ENCODE peak calls at places on chromosomes 12 and 14, in six cellular contexts. G is neural progenitor cell, Y is PC-3, X is HCT116, U is MM.1S, F is endothelial cell of umbilical vein. H is an unnamed sample.

GRCh38 chr14:99875421-99875820 is 82.2 kb downstream of the EML1 start:
- DNase-seq in G (no peak), Y (no peak), X (no peak), U (no peak), F (no peak), H (no peak)

GRCh38 chr14:51398898-51399297 is 158.9 kb downstream of the TMX1 start:
- DNase-seq in G (no peak), Y (peak; percentile 99), X (no peak), U (no peak), F (peak; percentile 72), H (peak; percentile 82)

GRCh38 chr14:104784218-104784568 is 11.4 kb downstream of the AKT1 start:
- DNase-seq in G (no peak), Y (no peak), X (no peak), U (no peak), F (no peak), H (no peak)

GRCh38 chr12:52268212-52268611 is 6.2 kb upstream of the KRT86 start:
- DNase-seq in G (no peak), Y (peak; percentile 25), X (no peak), U (no peak), F (no peak), H (peak; percentile 30)

GRCh38 chr12:93922583-93923006 is 225.8 kb upstream of the PLXNC1 start:
- DNase-seq in G (no peak), Y (no peak), X (no peak), U (no peak), F (no peak), H (no peak)

GRCh38 chr14:70788893-70789292 is 20.4 kb downstream of the MAP3K9 start:
- DNase-seq in G (no peak), Y (no peak), X (no peak), U (no peak), F (no peak), H (no peak)

GRCh38 chr12:123532808-123533649 is 490 bp downstream of the RILPL1 start:
- DNase-seq in G (peak; percentile 81), Y (peak; percentile 17), X (no peak), U (no peak), F (peak; percentile 65), H (peak; percentile 36)

GRCh38 chr12:20624718-20625117 is 70.4 kb upstream of the SLCO1C1 start:
- DNase-seq in G (peak; percentile 63), Y (peak; percentile 43), X (peak; percentile 40), U (no peak), F (peak; percentile 58), H (no peak)

GRCh38 chr12:74660442-74660841 is 122.8 kb downstream of the ATXN7L3B start:
- DNase-seq in G (no peak), Y (no peak), X (no peak), U (no peak), F (no peak), H (no peak)

GRCh38 chr14:20682435-20683124 is 1.8 kb upstream of the RNASE4 start:
- DNase-seq in G (peak; percentile 86), Y (peak; percentile 91), X (peak; percentile 88), U (peak; percentile 71), F (peak; percentile 95), H (peak; percentile 92)

GRCh38 chr12:42730286-42730685 is 140.7 kb upstream of the PRICKLE1 start:
- DNase-seq in G (no peak), Y (peak; percentile 36), X (no peak), U (no peak), F (no peak), H (peak; percentile 50)

GRCh38 chr12:96448287-96448686 is 41.1 kb upstream of the CFAP54 start:
- DNase-seq in G (no peak), Y (peak; percentile 96), X (no peak), U (no peak), F (peak; percentile 89), H (peak; percentile 82)

GRCh38 chr12:42873401-42873800 is 283.9 kb upstream of the PRICKLE1 start:
- DNase-seq in G (no peak), Y (peak; percentile 77), X (no peak), U (no peak), F (no peak), H (peak; percentile 74)

GRCh38 chr14:22449612-22449930 is 139.5 kb downstream of the DAD1 start:
- DNase-seq in G (no peak), Y (no peak), X (no peak), U (no peak), F (peak; percentile 23), H (no peak)

GRCh38 chr12:49539406-49540228 is 787 bp downstream of the KCNH3 start:
- DNase-seq in G (no peak), Y (no peak), X (no peak), U (no peak), F (no peak), H (no peak)

GRCh38 chr12:49541911-49542505 is 3.2 kb downstream of the KCNH3 start:
- DNase-seq in G (no peak), Y (no peak), X (no peak), U (no peak), F (no peak), H (no peak)

GRCh38 chr12:49541140-49541861 is 2.5 kb downstream of the KCNH3 start:
- DNase-seq in G (no peak), Y (no peak), X (no peak), U (no peak), F (no peak), H (no peak)

GRCh38 chr12:49538740-49539403 is at the start of gene KCNH3:
- DNase-seq in G (peak; percentile 87), Y (peak; percentile 69), X (peak; percentile 37), U (peak; percentile 79), F (peak; percentile 29), H (peak; percentile 30)

DNA sequence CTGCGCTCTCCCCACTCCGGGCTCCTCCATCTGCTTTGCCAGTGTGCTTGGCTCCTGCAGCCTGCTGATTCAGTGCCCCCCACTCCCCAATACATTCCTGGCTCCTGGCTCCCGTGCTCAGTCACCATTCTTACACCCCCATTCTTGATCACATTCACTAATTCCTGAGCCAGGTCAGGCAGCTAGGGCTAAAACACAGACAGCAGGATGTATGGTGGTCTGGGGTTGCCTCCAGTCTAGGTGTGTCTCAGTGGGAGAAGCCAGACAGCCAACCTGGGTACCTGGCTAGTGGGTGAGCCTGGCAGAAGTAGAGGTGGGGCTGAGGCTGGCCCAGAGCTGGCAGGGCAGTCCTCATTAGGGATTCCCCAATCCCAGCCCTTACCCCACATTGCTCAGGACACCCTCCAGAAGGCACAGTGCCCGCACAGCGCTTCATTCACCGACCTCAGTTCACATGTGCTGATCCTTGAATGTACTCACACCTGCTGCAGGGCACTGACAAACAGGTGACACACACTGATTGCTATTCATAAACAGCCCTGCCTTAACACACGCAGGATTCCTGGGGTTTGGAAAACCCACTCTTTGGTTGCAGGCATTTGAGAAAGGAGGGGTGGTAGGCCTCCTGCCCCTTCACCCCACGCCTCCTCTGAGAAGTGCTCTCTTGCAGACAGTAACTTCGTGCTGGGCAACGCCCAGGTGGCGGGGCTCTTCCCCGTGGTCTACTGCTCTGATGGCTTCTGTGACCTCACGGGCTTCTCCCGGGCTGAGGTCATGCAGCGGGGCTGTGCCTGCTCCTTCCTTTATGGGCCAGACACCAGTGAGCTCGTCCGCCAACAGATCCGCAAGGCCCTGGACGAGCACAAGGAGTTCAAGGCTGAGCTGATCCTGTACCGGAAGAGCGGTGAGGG is 1.7 kb downstream of the KCNH3 start:
- DNase-seq in G (no peak), Y (peak; percentile 65), X (no peak), U (no peak), F (no peak), H (no peak)
- TF ChIP-seq EZH2 in G (no peak), Y (no peak), X (no peak), U (no peak), F (no peak), H (no peak)

DNA sequence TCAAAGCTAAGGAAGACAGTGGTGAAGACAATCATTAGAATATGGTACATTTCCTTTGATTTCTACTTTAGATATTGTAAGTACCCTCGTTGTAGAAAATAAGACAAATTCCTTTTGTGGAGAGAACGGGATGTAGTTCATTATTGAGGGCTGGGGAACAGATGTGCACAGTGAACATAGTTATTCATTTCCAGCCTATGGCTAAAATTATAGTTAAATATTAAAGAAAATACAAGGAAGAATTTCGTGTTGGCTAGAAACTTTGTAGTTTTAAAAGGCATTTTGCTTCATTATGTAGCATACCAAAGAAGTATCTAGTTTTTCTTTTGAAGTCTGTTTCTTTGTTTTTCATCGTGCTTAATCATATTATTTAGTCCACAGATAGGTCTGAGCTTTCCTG is 201.8 kb downstream of the ESR2 start:
- DNase-seq in G (no peak), Y (no peak), X (no peak), U (no peak), F (no peak), H (no peak)
- H3K4me3 ChIP-seq in G (no peak overlapping the region), Y (no peak overlapping the region), X (no peak overlapping the region), U (no peak overlapping the region), F (no peak overlapping the region), H (no peak overlapping the region)

GRCh38 chr12:4478933-4479332 is 33.3 kb upstream of the FGF6 start:
- DNase-seq in G (no peak), Y (no peak), X (no peak), U (no peak), F (no peak), H (no peak)

GRCh38 chr12:4487024-4487423 is 41.4 kb upstream of the FGF6 start:
- DNase-seq in G (no peak), Y (no peak), X (no peak), U (no peak), F (no peak), H (no peak)

GRCh38 chr12:4483885-4484823 is 38.5 kb upstream of the FGF6 start:
- DNase-seq in G (no peak), Y (peak; percentile 62), X (no peak), U (no peak), F (no peak), H (no peak)

GRCh38 chr12:4486049-4486699 is 40.6 kb upstream of the FGF6 start:
- DNase-seq in G (no peak), Y (no peak), X (no peak), U (no peak), F (no peak), H (no peak)

DNA sequence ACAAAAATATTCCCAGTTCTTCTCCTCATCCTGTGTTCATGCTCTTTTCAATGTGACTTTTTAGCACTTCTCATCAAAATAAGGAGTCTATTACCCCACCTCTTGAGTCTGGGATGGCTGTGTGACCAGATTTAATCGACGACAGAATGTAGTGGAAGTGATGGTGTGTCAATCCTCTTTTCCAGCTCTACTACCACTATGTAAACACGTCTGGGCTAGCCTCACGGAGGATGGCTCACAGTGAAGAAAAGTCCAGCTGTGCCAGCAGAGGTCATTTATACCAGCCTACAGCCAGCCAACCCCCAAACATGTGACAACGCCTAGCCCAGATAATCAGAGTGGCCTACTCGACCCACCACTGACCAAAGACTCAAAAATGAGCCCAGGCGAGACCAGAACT is 37.3 kb upstream of the FGF6 start:
- DNase-seq in G (no peak), Y (no peak), X (no peak), U (no peak), F (no peak), H (no peak)
- TF ChIP-seq EZH2 in G (no peak), Y (no peak), X (no peak), U (no peak), F (no peak), H (no peak)

DNA sequence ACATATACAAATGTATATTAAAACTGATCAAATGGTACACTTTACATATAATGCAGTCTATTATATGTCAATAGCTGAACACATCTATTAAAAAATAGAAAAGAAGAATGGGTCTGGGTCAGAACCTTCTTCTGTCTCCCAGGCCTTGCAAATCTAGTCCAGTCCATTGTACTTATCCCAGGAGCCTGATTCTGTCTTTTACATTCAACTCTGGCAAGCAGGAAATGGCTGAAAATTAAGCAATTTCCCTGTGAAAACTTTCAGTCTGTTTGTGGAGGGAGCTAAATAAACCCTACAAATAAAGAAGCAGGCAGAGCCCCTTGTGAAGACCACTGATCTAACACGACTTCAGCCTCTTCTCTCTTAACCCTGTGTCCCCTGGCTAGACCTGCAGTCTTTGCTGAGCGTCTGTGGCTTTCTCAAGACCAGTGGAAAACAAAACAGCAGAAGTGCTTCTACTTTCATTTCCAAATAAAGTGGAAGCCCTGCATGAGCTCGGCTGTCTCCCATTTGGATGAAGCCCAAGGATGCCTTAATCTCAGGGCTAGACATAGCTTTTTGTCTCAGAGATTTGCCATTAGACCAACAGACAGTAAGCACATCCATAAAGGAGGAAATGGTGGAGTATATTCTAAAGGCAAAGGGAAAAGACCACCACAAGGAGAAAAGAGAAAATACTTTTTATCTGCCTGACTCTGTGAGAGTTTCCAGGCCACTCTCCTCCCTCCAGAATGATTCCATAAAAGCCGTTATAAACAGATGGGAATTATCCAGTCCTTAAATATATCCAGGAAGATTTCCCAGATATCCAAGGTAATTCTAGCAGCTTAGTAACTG is 48.2 kb downstream of the CRACR2A start:
- DNase-seq in G (no peak), Y (no peak), X (no peak), U (peak; percentile 29), F (peak; percentile 63), H (no peak)
- H3K4me3 ChIP-seq in G (no peak overlapping the region), Y (no peak overlapping the region), X (no peak overlapping the region), U (peak overlapping the region; percentile 20), F (peak overlapping the region; percentile 38), H (no peak overlapping the region)